ENCODE peak calls at places on chromosomes 16 and 17, in eight cellular contexts. E is HFFc6; S is IMR-90; O is esophagus squamous epithelium; K is cortex of kidney; F is activated T-cell treated with anti-CD3 and anti-CD28 coated beads, Interleukin-2, amount 50 U/mL, for 4 hours; Z is activated CD4-positive, alpha-beta T cell treated with anti-CD3 and anti-CD28 coated beads, Interleukin-2, amount 50 U/mL, for 1 hour; G is A673. H is an unnamed sample.

GRCh38 chr16:25785361-25785760 is 93.6 kb downstream of the HS3ST4 start:
- DNase-seq in E (no peak), S (no peak), O (no peak), K (no peak), F (no peak), Z (no peak), G (no peak), H (no peak)

GRCh38 chr16:12600536-12601256 is 203.0 kb downstream of the CPPED1 start:
- DNase-seq in E (no peak), S (no peak), O (no peak), K (no peak), F (no peak), Z (no peak), G (no peak), H (no peak)

GRCh38 chr16:11431915-11432465 is 86.7 kb downstream of the RMI2 start:
- DNase-seq in E (no peak), S (peak; percentile 37), O (no peak), K (no peak), F (no peak), Z (no peak), G (no peak), H (no peak)

GRCh38 chr17:43645765-43646481 is 15.8 kb downstream of the MEOX1 start:
- DNase-seq in E (no peak), S (no peak), O (no peak), K (no peak), F (no peak), Z (no peak), G (no peak), H (peak; percentile 51)

GRCh38 chr17:79843475-79843916 is 4.3 kb upstream of the CBX4 start:
- DNase-seq in E (no peak), S (no peak), O (no peak), K (no peak), F (no peak), Z (no peak), G (no peak), H (no peak)

GRCh38 chr16:17296412-17296811 is 174.3 kb downstream of the XYLT1 start:
- DNase-seq in E (no peak), S (no peak), O (no peak), K (no peak), F (no peak), Z (no peak), G (no peak), H (no peak)

GRCh38 chr17:1473841-1474240 is 17.8 kb upstream of the CRK start:
- DNase-seq in E (no peak), S (no peak), O (no peak), K (no peak), F (peak; percentile 39), Z (no peak), G (no peak), H (no peak)

GRCh38 chr17:67619555-67619954 is 98.2 kb upstream of the NOL11 start:
- DNase-seq in E (no peak), S (no peak), O (no peak), K (no peak), F (no peak), Z (no peak), G (no peak), H (no peak)

GRCh38 chr17:32015245-32016013 is 8.2 kb downstream of the LRRC37B start:
- DNase-seq in E (no peak), S (peak; percentile 33), O (no peak), K (no peak), F (no peak), Z (no peak), G (no peak), H (no peak)

GRCh38 chr16:81632392-81633146 is 146.5 kb upstream of the PLCG2 start:
- DNase-seq in E (peak; percentile 84), S (peak; percentile 94), O (no peak), K (no peak), F (peak; percentile 77), Z (peak; percentile 71), G (no peak), H (peak; percentile 95)

GRCh38 chr17:32142857-32143524 is 689 bp downstream of the RHOT1 start:
- DNase-seq in E (peak; percentile 48), S (peak; percentile 76), O (no peak), K (no peak), F (no peak), Z (no peak), G (peak; percentile 1), H (peak; percentile 56)

GRCh38 chr16:31129568-31130335 is 5.8 kb downstream of the PRSS8 start:
- DNase-seq in E (no peak), S (no peak), O (no peak), K (no peak), F (no peak), Z (no peak), G (no peak), H (no peak)

GRCh38 chr17:69477204-69477899 is 62.9 kb downstream of the MAP2K6 start:
- DNase-seq in E (no peak), S (no peak), O (no peak), K (no peak), F (no peak), Z (no peak), G (no peak), H (no peak)

GRCh38 chr16:87254271-87254670 is 62.9 kb downstream of the C16orf95 start:
- DNase-seq in E (no peak), S (no peak), O (no peak), K (no peak), F (no peak), Z (no peak), G (no peak), H (no peak)

GRCh38 chr16:84313921-84314320 is 19.2 kb downstream of the WFDC1 start:
- DNase-seq in E (no peak), S (no peak), O (no peak), K (no peak), F (no peak), Z (no peak), G (no peak), H (no peak)

GRCh38 chr17:50206604-50207293 is 5.3 kb upstream of the COL1A1 start:
- DNase-seq in E (no peak), S (peak; percentile 66), O (no peak), K (no peak), F (no peak), Z (no peak), G (peak; percentile 52), H (peak; percentile 79)

GRCh38 chr17:44390250-44390649 is 801 bp upstream of the ITGA2B start:
- DNase-seq in E (no peak), S (no peak), O (no peak), K (no peak), F (no peak), Z (no peak), G (no peak), H (no peak)